ENCODE peak calls at places on chromosome 5, in six cellular contexts. B is upper lobe of right lung, A is fibroblast of mammary gland, S is cardiac muscle cell, G is RWPE2, Q is adrenal gland. W is an unnamed sample.

GRCh38 chr5:170269579-170269978 is 28.0 kb downstream of the LCP2 start:
- DNase-seq in B (no peak), A (no peak), S (no peak), G (no peak), Q (no peak), W (no peak)

GRCh38 chr5:138653502-138653901 is 78.3 kb upstream of the HSPA9 start:
- DNase-seq in B (no peak), A (peak; percentile 35), S (peak; percentile 38), G (no peak), Q (no peak), W (no peak)

GRCh38 chr5:36202521-36202961 is 39.2 kb downstream of the NADK2 start:
- DNase-seq in B (no peak), A (peak; percentile 49), S (peak; percentile 49), G (no peak), Q (no peak), W (no peak)

GRCh38 chr5:105670586-105670985 is 2000.2 kb downstream of the EFNA5 start:
- DNase-seq in B (no peak), A (no peak), S (no peak), G (no peak), Q (no peak), W (no peak)

GRCh38 chr5:74261906-74262305 is 378.6 kb downstream of the ENC1 start:
- DNase-seq in B (no peak), A (peak; percentile 63), S (no peak), G (no peak), Q (no peak), W (no peak)

GRCh38 chr5:137214446-137215189 is 284.5 kb downstream of the SPOCK1 start:
- DNase-seq in B (no peak), A (no peak), S (no peak), G (no peak), Q (no peak), W (no peak)

GRCh38 chr5:144549580-144549979 is 378.9 kb downstream of the KCTD16 start:
- DNase-seq in B (no peak), A (peak; percentile 26), S (no peak), G (no peak), Q (no peak), W (no peak)

GRCh38 chr5:133612021-133612860 is at the start of gene FSTL4:
- DNase-seq in B (peak; percentile 83), A (no peak), S (peak; percentile 56), G (no peak), Q (peak; percentile 44), W (peak; percentile 58)

GRCh38 chr5:61030163-61030482 is 85.1 kb downstream of the NDUFAF2 start:
- DNase-seq in B (no peak), A (peak; percentile 76), S (no peak), G (no peak), Q (no peak), W (no peak)

GRCh38 chr5:154620406-154620805 is 134.8 kb upstream of the LARP1 start:
- DNase-seq in B (no peak), A (no peak), S (no peak), G (no peak), Q (no peak), W (no peak)

GRCh38 chr5:55427157-55427556 is 107.6 kb downstream of the PLPP1 start:
- DNase-seq in B (no peak), A (peak; percentile 77), S (no peak), G (no peak), Q (peak; percentile 72), W (no peak)

GRCh38 chr5:153672347-153673090 is 182.0 kb downstream of the GRIA1 start:
- DNase-seq in B (no peak), A (peak; percentile 30), S (no peak), G (no peak), Q (no peak), W (no peak)

GRCh38 chr5:113546711-113547159 is 33.2 kb downstream of the YTHDC2 start:
- DNase-seq in B (no peak), A (peak; percentile 71), S (no peak), G (no peak), Q (no peak), W (no peak)

GRCh38 chr5:172688735-172689572 is 47.9 kb downstream of the NEURL1B start:
- DNase-seq in B (no peak), A (no peak), S (peak; percentile 21), G (no peak), Q (no peak), W (no peak)

GRCh38 chr5:57696906-57697590 is 214.4 kb upstream of the ACTBL2 start:
- DNase-seq in B (no peak), A (peak; percentile 43), S (peak; percentile 15), G (no peak), Q (no peak), W (no peak)

GRCh38 chr5:142872217-142872616 is 102.0 kb downstream of the ARHGAP26 start:
- DNase-seq in B (no peak), A (no peak), S (no peak), G (no peak), Q (no peak), W (no peak)

GRCh38 chr5:1266791-1267190 is 28.1 kb downstream of the TERT start:
- DNase-seq in B (no peak), A (no peak), S (no peak), G (no peak), Q (no peak), W (no peak)

GRCh38 chr5:35303152-35303551 is 72.9 kb upstream of the PRLR start:
- DNase-seq in B (no peak), A (no peak), S (no peak), G (no peak), Q (no peak), W (no peak)

GRCh38 chr5:171806976-171807823 is 21.6 kb downstream of the SMIM23 start:
- DNase-seq in B (no peak), A (peak; percentile 20), S (no peak), G (no peak), Q (no peak), W (no peak)

GRCh38 chr5:154223320-154223719 is 32.8 kb downstream of the GALNT10 start:
- DNase-seq in B (no peak), A (no peak), S (no peak), G (no peak), Q (no peak), W (no peak)

GRCh38 chr5:147613359-147613758 is 103.5 kb upstream of the DPYSL3 start:
- DNase-seq in B (no peak), A (peak; percentile 70), S (no peak), G (no peak), Q (no peak), W (no peak)

GRCh38 chr5:181086410-181087229 is 44.3 kb downstream of the OR2V1 start:
- DNase-seq in B (no peak), A (no peak), S (no peak), G (no peak), Q (no peak), W (no peak)

GRCh38 chr5:14213253-14213652 is 70.1 kb downstream of the TRIO start:
- DNase-seq in B (no peak), A (no peak), S (no peak), G (no peak), Q (no peak), W (no peak)

GRCh38 chr5:100690036-100690560 is 154.9 kb downstream of the FAM174A start:
- DNase-seq in B (no peak), A (peak; percentile 9), S (no peak), G (no peak), Q (no peak), W (no peak)

GRCh38 chr5:23035555-23036090 is 182.5 kb upstream of the CDH12 start:
- DNase-seq in B (no peak), A (no peak), S (no peak), G (no peak), Q (no peak), W (no peak)
- TF ChIP-seq CTCF in B (no peak), A (no peak), S (no peak), G (no peak), Q (no peak), W (no peak)

DNA sequence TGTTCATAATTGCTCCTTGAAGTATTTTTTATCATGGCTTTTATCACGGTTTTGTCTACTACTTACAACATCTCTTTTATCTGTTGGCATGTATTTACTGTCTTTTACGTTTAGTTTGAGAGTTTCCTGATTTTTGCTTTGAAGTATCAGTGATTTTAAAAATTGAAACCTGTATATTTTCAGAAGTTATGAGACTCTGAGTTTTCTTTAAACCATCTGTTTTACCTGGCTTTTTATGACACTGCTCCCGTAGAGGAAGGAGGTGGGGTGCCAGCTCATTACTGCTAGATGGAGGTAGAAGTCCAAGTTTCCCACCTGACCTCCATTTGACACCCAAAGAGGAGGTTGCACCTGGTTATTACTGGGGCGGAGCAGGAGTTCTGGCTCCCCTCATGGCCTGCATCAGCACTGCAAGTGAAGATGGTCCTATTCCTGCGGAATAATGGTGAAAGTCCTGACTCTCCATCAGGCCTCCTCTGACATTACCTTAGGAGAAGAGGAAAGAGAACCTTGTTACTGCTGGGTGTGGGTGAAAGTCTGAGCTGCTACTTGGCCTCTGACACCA is 10.0 kb upstream of the ZNF131 start:
- DNase-seq in B (no peak), A (no peak), S (no peak), G (no peak), Q (no peak), W (no peak)
- TF ChIP-seq CTCF in B (no peak), A (peak; percentile 26), S (peak; percentile 40), G (peak; percentile 33), Q (no peak), W (peak; percentile 35)

DNA sequence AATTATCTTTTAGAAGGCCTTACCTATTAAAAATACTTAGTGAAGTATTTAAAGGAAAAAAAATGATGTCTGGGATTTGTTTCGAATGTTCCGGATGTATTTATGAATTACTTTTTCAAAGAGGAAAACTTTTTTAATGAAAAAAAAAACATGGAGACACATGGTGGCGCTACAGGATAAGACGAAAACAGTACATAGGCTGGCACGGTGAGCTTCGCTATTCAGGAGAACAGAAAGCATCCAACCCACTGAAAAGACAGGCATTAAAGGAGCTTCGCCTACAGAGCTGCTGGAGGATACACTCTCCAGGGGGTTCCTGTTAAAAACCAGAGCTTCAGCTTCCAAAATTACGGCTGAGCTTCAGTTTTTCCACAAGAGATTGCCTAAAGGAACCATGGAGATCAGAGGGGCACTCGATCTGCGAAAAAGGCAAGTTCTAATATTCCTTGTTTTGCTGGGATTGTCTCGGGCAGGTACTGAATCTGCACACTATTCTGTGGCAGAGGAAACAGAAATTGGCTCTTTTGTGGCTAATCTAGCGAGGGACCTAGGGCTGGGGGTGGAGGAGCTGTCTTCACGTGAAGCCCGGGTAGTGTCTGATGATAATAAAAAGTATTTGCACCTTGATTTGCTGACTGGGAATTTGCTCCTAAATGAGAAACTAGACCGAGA is at the start of gene PCDHB14:
- DNase-seq in B (no peak), A (peak; percentile 22), S (peak; percentile 65), G (no peak), Q (no peak), W (no peak)
- TF ChIP-seq CTCF in B (no peak), A (no peak), S (no peak), G (peak; percentile 70), Q (no peak), W (no peak)

DNA sequence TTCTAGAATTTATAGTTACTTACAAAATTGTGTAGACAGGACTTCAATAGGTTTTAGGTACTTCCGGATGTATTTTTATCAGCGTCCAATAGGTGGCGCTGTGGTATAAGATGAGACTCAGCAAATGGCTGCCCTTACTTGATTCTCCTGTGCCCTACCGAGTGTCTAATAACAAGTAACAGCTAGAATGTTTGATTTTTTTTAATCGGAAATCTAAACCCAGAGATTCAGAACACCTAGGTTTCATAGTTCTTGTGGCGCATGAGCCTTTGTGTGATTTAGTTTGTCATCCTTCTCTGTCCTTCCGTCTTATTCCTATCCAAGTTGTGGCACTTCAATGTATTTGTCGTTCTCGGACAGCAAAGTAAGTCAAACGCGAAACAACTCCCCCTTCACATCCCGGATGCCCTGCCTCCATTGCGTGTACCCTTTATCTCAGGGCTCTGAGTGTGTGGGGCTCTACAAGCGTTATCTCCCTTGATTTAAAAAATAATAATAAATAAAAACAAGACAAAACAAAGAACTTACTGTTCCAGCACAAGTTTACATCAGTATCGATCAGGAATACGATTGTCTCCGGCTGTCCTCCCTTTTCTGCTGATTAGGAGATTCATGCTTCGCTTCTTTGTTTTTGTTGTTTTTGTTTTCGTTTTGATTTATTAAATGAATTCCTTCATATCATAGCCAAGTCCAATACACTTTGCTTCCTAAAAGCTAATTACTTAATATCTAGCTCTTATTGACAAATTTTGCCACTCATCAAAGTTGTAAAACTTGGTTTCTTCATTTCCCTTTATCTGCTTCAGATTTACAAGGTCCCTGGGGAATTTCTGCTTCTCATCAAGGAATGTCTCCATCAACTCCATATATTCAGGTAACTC is 50.7 kb upstream of the SLC30A5 start:
- DNase-seq in B (no peak), A (peak; percentile 93), S (peak; percentile 85), G (no peak), Q (peak; percentile 90), W (peak; percentile 36)
- TF ChIP-seq CTCF in B (peak; percentile 92), A (peak; percentile 84), S (peak; percentile 69), G (peak; percentile 98), Q (peak; percentile 88), W (peak; percentile 97)